ENCODE peak calls at places on chromosomes 13 and 19, in six cellular contexts. One of them, this sample, is unnamed.

GRCh38 chr19:35353635-35354034 is 4.6 kb upstream of the FFAR3 start:
- DNase-seq in body of pancreas: no peak
- DNase-seq in choroid plexus epithelial cell: peak; percentile 96
- DNase-seq in CD8-positive, alpha-beta T cell: no peak
- DNase-seq in right lobe of liver: no peak
- DNase-seq in uterus: no peak
- DNase-seq in this sample: no peak

GRCh38 chr13:77872995-77873394 is 45.6 kb downstream of the EDNRB start:
- DNase-seq in body of pancreas: no peak
- DNase-seq in choroid plexus epithelial cell: no peak
- DNase-seq in CD8-positive, alpha-beta T cell: no peak
- DNase-seq in right lobe of liver: no peak
- DNase-seq in uterus: no peak
- DNase-seq in this sample: peak; percentile 76

GRCh38 chr13:86282450-86282849 is 483.2 kb upstream of the SLITRK6 start:
- DNase-seq in body of pancreas: no peak
- DNase-seq in choroid plexus epithelial cell: peak; percentile 23
- DNase-seq in CD8-positive, alpha-beta T cell: no peak
- DNase-seq in right lobe of liver: no peak
- DNase-seq in uterus: no peak
- DNase-seq in this sample: no peak

GRCh38 chr13:98842074-98842473 is 89.6 kb upstream of the SLC15A1 start:
- DNase-seq in body of pancreas: no peak
- DNase-seq in choroid plexus epithelial cell: no peak
- DNase-seq in CD8-positive, alpha-beta T cell: no peak
- DNase-seq in right lobe of liver: no peak
- DNase-seq in uterus: no peak
- DNase-seq in this sample: no peak

GRCh38 chr13:87878706-87879105 is 207.5 kb downstream of the SLITRK5 start:
- DNase-seq in body of pancreas: no peak
- DNase-seq in choroid plexus epithelial cell: no peak
- DNase-seq in CD8-positive, alpha-beta T cell: no peak
- DNase-seq in right lobe of liver: no peak
- DNase-seq in uterus: no peak
- DNase-seq in this sample: no peak

GRCh38 chr13:24458736-24459135 is 53.8 kb downstream of the PARP4 start:
- DNase-seq in body of pancreas: no peak
- DNase-seq in choroid plexus epithelial cell: peak; percentile 51
- DNase-seq in CD8-positive, alpha-beta T cell: no peak
- DNase-seq in right lobe of liver: no peak
- DNase-seq in uterus: no peak
- DNase-seq in this sample: peak; percentile 6

GRCh38 chr13:61406275-61406674 is 9.4 kb downstream of the PCDH20 start:
- DNase-seq in body of pancreas: no peak
- DNase-seq in choroid plexus epithelial cell: no peak
- DNase-seq in CD8-positive, alpha-beta T cell: no peak
- DNase-seq in right lobe of liver: no peak
- DNase-seq in uterus: no peak
- DNase-seq in this sample: no peak

GRCh38 chr19:10551698-10552301 is 8.1 kb downstream of the ATG4D start:
- DNase-seq in body of pancreas: peak; percentile 50
- DNase-seq in choroid plexus epithelial cell: peak; percentile 46
- DNase-seq in CD8-positive, alpha-beta T cell: peak; percentile 45
- DNase-seq in right lobe of liver: no peak
- DNase-seq in uterus: no peak
- DNase-seq in this sample: peak; percentile 34

GRCh38 chr13:105918842-105919741 is 616.4 kb downstream of the EFNB2 start:
- DNase-seq in body of pancreas: no peak
- DNase-seq in choroid plexus epithelial cell: peak; percentile 75
- DNase-seq in CD8-positive, alpha-beta T cell: no peak
- DNase-seq in right lobe of liver: no peak
- DNase-seq in uterus: no peak
- DNase-seq in this sample: peak; percentile 76

GRCh38 chr13:21176982-21177284 is 475 bp downstream of the MRPL57 start:
- DNase-seq in body of pancreas: no peak
- DNase-seq in choroid plexus epithelial cell: no peak
- DNase-seq in CD8-positive, alpha-beta T cell: no peak
- DNase-seq in right lobe of liver: no peak
- DNase-seq in uterus: no peak
- DNase-seq in this sample: no peak

GRCh38 chr19:29305268-29305667 is 92.3 kb upstream of the UQCRFS1 start:
- DNase-seq in body of pancreas: no peak
- DNase-seq in choroid plexus epithelial cell: no peak
- DNase-seq in CD8-positive, alpha-beta T cell: no peak
- DNase-seq in right lobe of liver: no peak
- DNase-seq in uterus: no peak
- DNase-seq in this sample: no peak
- TF ChIP-seq CTCF in body of pancreas: no peak
- TF ChIP-seq CTCF in choroid plexus epithelial cell: no peak
- TF ChIP-seq CTCF in CD8-positive, alpha-beta T cell: no peak
- TF ChIP-seq CTCF in right lobe of liver: no peak
- TF ChIP-seq CTCF in uterus: no peak
- TF ChIP-seq CTCF in this sample: no peak

DNA sequence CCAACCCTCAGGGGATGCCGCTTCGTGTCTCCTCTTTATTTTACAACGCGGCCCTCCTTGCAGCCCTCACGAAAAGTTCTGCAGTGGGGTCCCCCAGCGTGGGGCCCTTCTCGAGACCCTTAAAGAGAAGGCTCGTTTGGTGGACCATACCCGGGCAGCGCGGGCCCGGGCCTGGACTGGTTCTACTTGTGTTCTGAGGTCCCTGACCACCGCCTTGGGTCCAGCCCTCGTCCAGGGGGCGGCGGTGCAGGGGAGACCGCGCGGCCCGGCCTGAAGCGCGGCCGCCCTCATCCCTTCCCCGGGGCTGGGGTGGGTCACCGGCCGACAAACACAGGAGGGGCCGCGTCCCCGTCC is 400 bp upstream of the SERP2 start:
- DNase-seq in body of pancreas: no peak
- DNase-seq in choroid plexus epithelial cell: no peak
- DNase-seq in CD8-positive, alpha-beta T cell: no peak
- DNase-seq in right lobe of liver: no peak
- DNase-seq in uterus: no peak
- DNase-seq in this sample: no peak
- H3K4me3 ChIP-seq in body of pancreas: peak overlapping the region; percentile 22
- H3K4me3 ChIP-seq in choroid plexus epithelial cell: peak overlapping the region; percentile 67
- H3K4me3 ChIP-seq in CD8-positive, alpha-beta T cell: no peak overlapping the region
- H3K4me3 ChIP-seq in right lobe of liver: peak overlapping the region; percentile 56
- H3K4me3 ChIP-seq in uterus: peak overlapping the region; percentile 45
- H3K4me3 ChIP-seq in this sample: peak overlapping the region; percentile 58

GRCh38 chr19:13790354-13790753 is 4.9 kb upstream of the ZSWIM4 start:
- DNase-seq in body of pancreas: no peak
- DNase-seq in choroid plexus epithelial cell: peak; percentile 36
- DNase-seq in CD8-positive, alpha-beta T cell: peak; percentile 41
- DNase-seq in right lobe of liver: no peak
- DNase-seq in uterus: no peak
- DNase-seq in this sample: peak; percentile 86
- TF ChIP-seq CTCF in body of pancreas: no peak
- TF ChIP-seq CTCF in choroid plexus epithelial cell: no peak
- TF ChIP-seq CTCF in CD8-positive, alpha-beta T cell: no peak
- TF ChIP-seq CTCF in right lobe of liver: no peak
- TF ChIP-seq CTCF in uterus: no peak
- TF ChIP-seq CTCF in this sample: no peak

GRCh38 chr13:95553271-95553588 is 710 bp downstream of the CLDN10 start:
- DNase-seq in body of pancreas: no peak
- DNase-seq in choroid plexus epithelial cell: no peak
- DNase-seq in CD8-positive, alpha-beta T cell: no peak
- DNase-seq in right lobe of liver: no peak
- DNase-seq in uterus: no peak
- DNase-seq in this sample: no peak

GRCh38 chr13:95552539-95553270 is at the start of gene CLDN10:
- DNase-seq in body of pancreas: peak; percentile 82
- DNase-seq in choroid plexus epithelial cell: no peak
- DNase-seq in CD8-positive, alpha-beta T cell: no peak
- DNase-seq in right lobe of liver: no peak
- DNase-seq in uterus: no peak
- DNase-seq in this sample: no peak

GRCh38 chr13:95547531-95548167 is 4.9 kb upstream of the CLDN10 start:
- DNase-seq in body of pancreas: no peak
- DNase-seq in choroid plexus epithelial cell: no peak
- DNase-seq in CD8-positive, alpha-beta T cell: no peak
- DNase-seq in right lobe of liver: no peak
- DNase-seq in uterus: no peak
- DNase-seq in this sample: no peak

GRCh38 chr13:95553614-95554385 is 1.3 kb downstream of the CLDN10 start:
- DNase-seq in body of pancreas: peak; percentile 73
- DNase-seq in choroid plexus epithelial cell: no peak
- DNase-seq in CD8-positive, alpha-beta T cell: no peak
- DNase-seq in right lobe of liver: no peak
- DNase-seq in uterus: no peak
- DNase-seq in this sample: peak; percentile 24

DNA sequence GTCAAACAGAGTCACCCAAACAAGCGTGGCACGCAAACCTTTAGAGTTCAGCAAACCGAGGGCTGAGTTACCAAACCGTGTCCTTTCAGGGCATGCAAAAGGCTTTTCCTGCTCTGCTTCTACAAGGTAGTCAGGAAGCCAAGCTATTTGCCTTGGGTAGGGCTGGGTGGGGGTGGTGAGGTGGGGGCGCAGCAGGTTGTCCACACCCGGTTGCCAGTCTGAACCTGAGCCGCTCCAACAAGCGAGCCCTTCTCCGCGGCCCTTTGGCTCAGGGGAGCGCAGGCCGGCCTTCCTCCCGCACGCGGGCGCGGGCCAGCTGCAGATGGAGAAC is 347 bp upstream of the CLDN10 start:
- DNase-seq in body of pancreas: no peak
- DNase-seq in choroid plexus epithelial cell: no peak
- DNase-seq in CD8-positive, alpha-beta T cell: no peak
- DNase-seq in right lobe of liver: no peak
- DNase-seq in uterus: no peak
- DNase-seq in this sample: no peak
- H3K4me3 ChIP-seq in body of pancreas: peak overlapping the region; percentile 73
- H3K4me3 ChIP-seq in choroid plexus epithelial cell: no peak overlapping the region
- H3K4me3 ChIP-seq in CD8-positive, alpha-beta T cell: no peak overlapping the region
- H3K4me3 ChIP-seq in right lobe of liver: no peak overlapping the region
- H3K4me3 ChIP-seq in uterus: peak overlapping the region; percentile 16
- H3K4me3 ChIP-seq in this sample: no peak overlapping the region

DNA sequence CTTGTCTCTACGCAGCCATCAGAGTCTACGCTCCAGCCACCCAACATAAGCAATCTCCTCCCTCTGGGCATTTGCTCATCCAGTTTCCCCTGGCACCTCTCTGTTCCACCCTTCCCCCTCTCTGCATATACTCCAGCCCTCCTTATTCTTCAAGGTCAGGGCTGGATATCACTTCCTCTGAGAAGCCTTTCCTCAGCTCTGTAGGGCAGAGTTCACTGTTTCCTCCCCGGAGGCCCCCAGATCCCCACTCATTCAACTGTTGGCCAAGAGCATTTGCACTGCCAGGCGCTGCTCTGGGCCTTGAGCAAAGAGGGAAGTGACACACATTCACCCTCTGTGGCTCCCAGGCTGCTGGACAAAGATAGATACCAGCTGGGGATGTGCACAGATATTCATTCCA is 3.3 kb downstream of the FCGRT start:
- DNase-seq in body of pancreas: no peak
- DNase-seq in choroid plexus epithelial cell: no peak
- DNase-seq in CD8-positive, alpha-beta T cell: no peak
- DNase-seq in right lobe of liver: peak; percentile 55
- DNase-seq in uterus: no peak
- DNase-seq in this sample: no peak
- TF ChIP-seq CTCF in body of pancreas: no peak
- TF ChIP-seq CTCF in choroid plexus epithelial cell: no peak
- TF ChIP-seq CTCF in CD8-positive, alpha-beta T cell: no peak
- TF ChIP-seq CTCF in right lobe of liver: no peak
- TF ChIP-seq CTCF in uterus: no peak
- TF ChIP-seq CTCF in this sample: no peak

DNA sequence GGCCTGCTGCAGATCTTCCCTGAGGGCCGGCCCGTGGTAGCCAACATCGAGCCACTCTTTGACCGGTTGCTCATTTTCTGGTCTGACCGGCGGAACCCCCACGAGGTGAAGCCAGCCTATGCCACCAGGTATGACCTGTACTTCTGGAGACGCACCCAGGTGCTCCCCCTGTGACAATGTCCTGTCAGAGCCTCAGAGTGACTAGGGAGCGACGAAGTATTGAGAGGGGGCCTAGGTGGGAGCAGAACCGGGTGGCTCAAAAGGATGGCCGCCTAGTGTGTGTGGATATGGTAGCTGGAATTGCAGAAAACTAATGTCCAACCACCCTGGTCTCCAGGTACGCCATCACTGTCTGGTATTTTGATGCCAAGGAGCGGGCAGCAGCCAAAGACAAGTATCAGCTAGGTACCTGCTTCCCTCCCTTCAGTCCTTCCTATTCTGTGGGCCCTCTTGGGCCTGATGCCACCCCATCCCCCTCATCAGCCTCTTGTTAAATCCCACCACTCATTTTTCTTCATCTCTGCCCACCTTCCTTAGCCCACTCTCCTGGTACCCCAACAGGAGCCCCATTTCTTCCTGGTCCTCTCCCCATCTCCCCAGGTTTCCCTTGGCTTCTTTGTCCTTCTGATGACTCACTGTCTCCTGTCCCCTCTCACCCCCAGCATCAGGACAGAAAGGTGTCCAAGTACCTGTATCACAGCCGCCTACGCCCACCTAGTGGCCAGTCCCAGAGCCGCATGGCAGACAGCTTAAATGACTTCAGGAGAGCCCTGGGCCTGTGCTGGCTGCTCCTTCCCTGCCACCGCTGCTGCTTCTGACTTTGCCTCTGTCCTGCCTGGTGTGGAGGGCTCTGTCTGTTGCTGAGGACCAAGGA is 8.4 kb downstream of the EGLN2 start:
- DNase-seq in body of pancreas: no peak
- DNase-seq in choroid plexus epithelial cell: peak; percentile 35
- DNase-seq in CD8-positive, alpha-beta T cell: peak; percentile 22
- DNase-seq in right lobe of liver: no peak
- DNase-seq in uterus: no peak
- DNase-seq in this sample: no peak
- H3K4me3 ChIP-seq in body of pancreas: no peak overlapping the region
- H3K4me3 ChIP-seq in choroid plexus epithelial cell: no peak overlapping the region
- H3K4me3 ChIP-seq in CD8-positive, alpha-beta T cell: peak overlapping the region; percentile 35
- H3K4me3 ChIP-seq in right lobe of liver: no peak overlapping the region
- H3K4me3 ChIP-seq in uterus: no peak overlapping the region
- H3K4me3 ChIP-seq in this sample: no peak overlapping the region

GRCh38 chr19:17539288-17540117 is 15.9 kb upstream of the COLGALT1 start:
- DNase-seq in body of pancreas: peak; percentile 86
- DNase-seq in choroid plexus epithelial cell: peak; percentile 97
- DNase-seq in CD8-positive, alpha-beta T cell: peak; percentile 96
- DNase-seq in right lobe of liver: peak; percentile 90
- DNase-seq in uterus: peak; percentile 94
- DNase-seq in this sample: peak; percentile 97

GRCh38 chr19:17538684-17539287 is 16.7 kb upstream of the COLGALT1 start:
- DNase-seq in body of pancreas: no peak
- DNase-seq in choroid plexus epithelial cell: no peak
- DNase-seq in CD8-positive, alpha-beta T cell: no peak
- DNase-seq in right lobe of liver: no peak
- DNase-seq in uterus: no peak
- DNase-seq in this sample: no peak

GRCh38 chr19:17541184-17541759 is 14.2 kb upstream of the COLGALT1 start:
- DNase-seq in body of pancreas: no peak
- DNase-seq in choroid plexus epithelial cell: no peak
- DNase-seq in CD8-positive, alpha-beta T cell: no peak
- DNase-seq in right lobe of liver: no peak
- DNase-seq in uterus: no peak
- DNase-seq in this sample: no peak

GRCh38 chr19:17542042-17542441 is 13.4 kb upstream of the COLGALT1 start:
- DNase-seq in body of pancreas: no peak
- DNase-seq in choroid plexus epithelial cell: no peak
- DNase-seq in CD8-positive, alpha-beta T cell: no peak
- DNase-seq in right lobe of liver: no peak
- DNase-seq in uterus: no peak
- DNase-seq in this sample: no peak

GRCh38 chr19:17540174-17540573 is 15.3 kb upstream of the COLGALT1 start:
- DNase-seq in body of pancreas: no peak
- DNase-seq in choroid plexus epithelial cell: no peak
- DNase-seq in CD8-positive, alpha-beta T cell: no peak
- DNase-seq in right lobe of liver: peak; percentile 24
- DNase-seq in uterus: no peak
- DNase-seq in this sample: no peak
- TF ChIP-seq CTCF in body of pancreas: no peak
- TF ChIP-seq CTCF in choroid plexus epithelial cell: no peak
- TF ChIP-seq CTCF in CD8-positive, alpha-beta T cell: no peak
- TF ChIP-seq CTCF in right lobe of liver: no peak
- TF ChIP-seq CTCF in uterus: no peak
- TF ChIP-seq CTCF in this sample: no peak